ENCODE peak calls at places on chromosome 7, in nine cellular contexts. B is head of caudate nucleus; Q is OCI-M1; C is brain microvascular endothelial cell; O is AG04450; P is ELR; V is skeletal muscle cell; S is left lobe of liver; M is CD4-positive, CD25-positive, alpha-beta regulatory T cell. F is an unnamed sample.
A peak's percentile ranks its signal among the peaks of the same experiment; 100 is the strongest.

GRCh38 chr7:11742496-11742895 is 89.5 kb downstream of the THSD7A start:
- DNase-seq in C (no peak), O (no peak), M (no peak), P (no peak), Q (peak; percentile 16), B (peak; percentile 18), S (no peak), V (no peak), F (no peak)

GRCh38 chr7:54978364-54979116 is 40.3 kb upstream of the EGFR start:
- DNase-seq in Q (no peak), O (no peak), M (no peak), P (no peak), C (no peak), B (no peak), V (no peak), S (no peak), F (no peak)

GRCh38 chr7:28093617-28094232 is 86.9 kb downstream of the JAZF1 start:
- DNase-seq in C (peak; percentile 81), B (peak; percentile 79), O (no peak), M (peak; percentile 21), P (peak; percentile 80), V (no peak), Q (peak; percentile 58), S (peak; percentile 66), F (peak; percentile 44)

GRCh38 chr7:151810434-151811232 is 66.3 kb downstream of the PRKAG2 start:
- DNase-seq in C (no peak), B (no peak), O (no peak), Q (no peak), V (no peak), S (no peak), P (no peak), M (no peak), F (no peak)

GRCh38 chr7:50564171-50564570 is 1.0 kb downstream of the DDC start:
- DNase-seq in O (no peak), M (no peak), B (no peak), C (no peak), Q (no peak), P (no peak), S (peak; percentile 85), V (no peak), F (no peak)

GRCh38 chr7:27192546-27193334 is 7.2 kb downstream of the HOXA13 start:
- DNase-seq in S (no peak), V (no peak), M (no peak), C (no peak), O (no peak), P (peak; percentile 71), Q (no peak), B (no peak), F (no peak)

GRCh38 chr7:141609566-141609965 is 58.4 kb downstream of the AGK start:
- DNase-seq in B (no peak), M (no peak), P (no peak), Q (no peak), O (no peak), V (no peak), S (no peak), C (no peak), F (no peak)

GRCh38 chr7:763762-764161 is 36.7 kb upstream of the PRKAR1B start:
- DNase-seq in O (no peak), M (no peak), P (no peak), S (no peak), C (no peak), B (no peak), V (no peak), Q (no peak), F (no peak)

GRCh38 chr7:46485481-46486065 is 564.5 kb upstream of the IGFBP3 start:
- DNase-seq in O (peak; percentile 39), Q (peak; percentile 53), P (peak; percentile 88), B (no peak), C (peak; percentile 56), V (no peak), S (no peak), M (no peak), F (no peak)

GRCh38 chr7:74480861-74481417 is 27.2 kb downstream of the GTF2IRD1 start:
- DNase-seq in M (no peak), V (no peak), O (peak; percentile 11), P (peak; percentile 68), B (no peak), C (peak; percentile 52), S (peak; percentile 73), Q (no peak), F (no peak)

F was measured in CD8-positive, alpha-beta T cell.